ENCODE peak calls at places on chromosomes 3 and 15, in eight cellular contexts. One of them, this sample, is unnamed.

GRCh38 chr15:58475573-58476524 is 44.1 kb downstream of the LIPC start:
- DNase-seq in IMR-90: peak; percentile 36
- DNase-seq in RWPE1: no peak
- DNase-seq in GOT3: no peak
- DNase-seq in amniotic stem cell: no peak
- DNase-seq in omental fat pad: no peak
- DNase-seq in cardiac fibroblast: peak; percentile 82
- DNase-seq in ELF-1: no peak
- DNase-seq in this sample: peak; percentile 20

GRCh38 chr3:107884719-107885460 is 205.9 kb downstream of the CD47 start:
- DNase-seq in ELF-1: peak; percentile 58
- DNase-seq in GOT3: no peak
- DNase-seq in IMR-90: peak; percentile 61
- DNase-seq in amniotic stem cell: peak; percentile 66
- DNase-seq in RWPE1: no peak
- DNase-seq in omental fat pad: no peak
- DNase-seq in cardiac fibroblast: peak; percentile 48
- DNase-seq in this sample: no peak

GRCh38 chr15:88246666-88247446 is 9.7 kb downstream of the NTRK3 start:
- DNase-seq in RWPE1: peak; percentile 76
- DNase-seq in IMR-90: peak; percentile 39
- DNase-seq in omental fat pad: peak; percentile 65
- DNase-seq in cardiac fibroblast: peak; percentile 74
- DNase-seq in GOT3: peak; percentile 22
- DNase-seq in ELF-1: peak; percentile 93
- DNase-seq in amniotic stem cell: peak; percentile 3
- DNase-seq in this sample: peak; percentile 75

GRCh38 chr15:40584191-40584590 is 9.9 kb upstream of the KNL1 start:
- DNase-seq in ELF-1: no peak
- DNase-seq in cardiac fibroblast: no peak
- DNase-seq in RWPE1: no peak
- DNase-seq in GOT3: no peak
- DNase-seq in IMR-90: no peak
- DNase-seq in omental fat pad: no peak
- DNase-seq in amniotic stem cell: no peak
- DNase-seq in this sample: no peak

GRCh38 chr3:105385868-105386508 is 19.3 kb downstream of the ALCAM start:
- DNase-seq in ELF-1: no peak
- DNase-seq in RWPE1: no peak
- DNase-seq in IMR-90: no peak
- DNase-seq in cardiac fibroblast: no peak
- DNase-seq in GOT3: no peak
- DNase-seq in omental fat pad: no peak
- DNase-seq in amniotic stem cell: no peak
- DNase-seq in this sample: no peak

GRCh38 chr3:49656541-49657112 is 17.5 kb upstream of the APEH start:
- DNase-seq in GOT3: no peak
- DNase-seq in cardiac fibroblast: peak; percentile 18
- DNase-seq in omental fat pad: no peak
- DNase-seq in RWPE1: no peak
- DNase-seq in ELF-1: no peak
- DNase-seq in amniotic stem cell: no peak
- DNase-seq in IMR-90: no peak
- DNase-seq in this sample: no peak

GRCh38 chr3:52361893-52362292 is 45.8 kb downstream of the DNAH1 start:
- DNase-seq in amniotic stem cell: no peak
- DNase-seq in IMR-90: no peak
- DNase-seq in RWPE1: no peak
- DNase-seq in GOT3: no peak
- DNase-seq in ELF-1: no peak
- DNase-seq in omental fat pad: no peak
- DNase-seq in cardiac fibroblast: no peak
- DNase-seq in this sample: no peak

GRCh38 chr3:54353547-54354339 is 231.4 kb downstream of the CACNA2D3 start:
- DNase-seq in amniotic stem cell: no peak
- DNase-seq in omental fat pad: no peak
- DNase-seq in RWPE1: no peak
- DNase-seq in cardiac fibroblast: no peak
- DNase-seq in ELF-1: no peak
- DNase-seq in IMR-90: no peak
- DNase-seq in GOT3: no peak
- DNase-seq in this sample: no peak

GRCh38 chr15:65666257-65666656 is 44.5 kb downstream of the SLC24A1 start:
- DNase-seq in GOT3: no peak
- DNase-seq in IMR-90: peak; percentile 88
- DNase-seq in omental fat pad: no peak
- DNase-seq in RWPE1: no peak
- DNase-seq in amniotic stem cell: no peak
- DNase-seq in ELF-1: no peak
- DNase-seq in cardiac fibroblast: peak; percentile 91
- DNase-seq in this sample: no peak

GRCh38 chr15:77577350-77577749 is 55.4 kb downstream of the LINGO1 start:
- DNase-seq in IMR-90: no peak
- DNase-seq in ELF-1: no peak
- DNase-seq in GOT3: no peak
- DNase-seq in RWPE1: no peak
- DNase-seq in cardiac fibroblast: no peak
- DNase-seq in amniotic stem cell: no peak
- DNase-seq in omental fat pad: no peak
- DNase-seq in this sample: no peak

GRCh38 chr15:83855956-83856355 is 202.0 kb downstream of the ADAMTSL3 start:
- DNase-seq in amniotic stem cell: no peak
- DNase-seq in IMR-90: no peak
- DNase-seq in cardiac fibroblast: peak; percentile 57
- DNase-seq in ELF-1: no peak
- DNase-seq in RWPE1: no peak
- DNase-seq in omental fat pad: no peak
- DNase-seq in GOT3: no peak
- DNase-seq in this sample: no peak

GRCh38 chr15:87144775-87145174 is 1065.1 kb downstream of the AGBL1 start:
- DNase-seq in amniotic stem cell: no peak
- DNase-seq in cardiac fibroblast: peak; percentile 60
- DNase-seq in RWPE1: no peak
- DNase-seq in ELF-1: no peak
- DNase-seq in omental fat pad: no peak
- DNase-seq in GOT3: no peak
- DNase-seq in IMR-90: peak; percentile 36
- DNase-seq in this sample: no peak

GRCh38 chr15:74776851-74777768 is 4.8 kb upstream of the CSK start:
- DNase-seq in amniotic stem cell: no peak
- DNase-seq in cardiac fibroblast: peak; percentile 28
- DNase-seq in RWPE1: no peak
- DNase-seq in ELF-1: peak; percentile 93
- DNase-seq in GOT3: no peak
- DNase-seq in IMR-90: no peak
- DNase-seq in omental fat pad: no peak
- DNase-seq in this sample: no peak

GRCh38 chr15:27241942-27242341 is 271.0 kb downstream of the GABRG3 start:
- DNase-seq in ELF-1: no peak
- DNase-seq in IMR-90: no peak
- DNase-seq in cardiac fibroblast: no peak
- DNase-seq in amniotic stem cell: no peak
- DNase-seq in GOT3: no peak
- DNase-seq in RWPE1: no peak
- DNase-seq in omental fat pad: no peak
- DNase-seq in this sample: no peak

This sample was measured in LoVo.